ENCODE peak calls at places on chromosomes 3 and 15, in six cellular contexts. One of them, this sample, is unnamed.

GRCh38 chr3:195207056-195207455 is 63.9 kb downstream of the XXYLT1 start:
- DNase-seq in Peyer's patch: no peak
- DNase-seq in heart left ventricle: no peak
- DNase-seq in ovary: no peak
- DNase-seq in right lobe of liver: no peak
- DNase-seq in transverse colon: no peak
- DNase-seq in this sample: no peak

GRCh38 chr3:188152660-188153497 is 1.1 kb upstream of the LPP start:
- DNase-seq in heart left ventricle: no peak
- DNase-seq in Peyer's patch: peak
- DNase-seq in transverse colon: peak
- DNase-seq in right lobe of liver: no peak
- DNase-seq in ovary: peak
- DNase-seq in this sample: peak

GRCh38 chr15:71364117-71364584 is 248.9 kb downstream of the THSD4 start:
- DNase-seq in Peyer's patch: no peak
- DNase-seq in transverse colon: peak
- DNase-seq in ovary: no peak
- DNase-seq in right lobe of liver: no peak
- DNase-seq in heart left ventricle: no peak
- DNase-seq in this sample: no peak

GRCh38 chr3:65938676-65939075 is 100.0 kb downstream of the MAGI1 start:
- DNase-seq in right lobe of liver: no peak
- DNase-seq in transverse colon: no peak
- DNase-seq in Peyer's patch: no peak
- DNase-seq in heart left ventricle: no peak
- DNase-seq in ovary: no peak
- DNase-seq in this sample: no peak

GRCh38 chr3:129039271-129040038 is 21.1 kb upstream of the GP9 start:
- DNase-seq in right lobe of liver: no peak
- DNase-seq in Peyer's patch: no peak
- DNase-seq in transverse colon: peak
- DNase-seq in heart left ventricle: no peak
- DNase-seq in ovary: no peak
- DNase-seq in this sample: peak

GRCh38 chr3:30852833-30853232 is 41.6 kb downstream of the GADL1 start:
- DNase-seq in transverse colon: no peak
- DNase-seq in heart left ventricle: no peak
- DNase-seq in Peyer's patch: no peak
- DNase-seq in ovary: no peak
- DNase-seq in right lobe of liver: no peak
- DNase-seq in this sample: no peak

GRCh38 chr3:146382386-146382785 is 87.0 kb downstream of the PLSCR2 start:
- DNase-seq in Peyer's patch: no peak
- DNase-seq in ovary: no peak
- DNase-seq in transverse colon: peak
- DNase-seq in heart left ventricle: no peak
- DNase-seq in right lobe of liver: no peak
- DNase-seq in this sample: no peak

GRCh38 chr3:162704991-162705390 is 1208.4 kb downstream of the OTOL1 start:
- DNase-seq in ovary: no peak
- DNase-seq in transverse colon: no peak
- DNase-seq in heart left ventricle: no peak
- DNase-seq in Peyer's patch: no peak
- DNase-seq in right lobe of liver: no peak
- DNase-seq in this sample: no peak

GRCh38 chr3:58994746-58995330 is 55.0 kb downstream of the CFAP20DC start:
- DNase-seq in ovary: no peak
- DNase-seq in Peyer's patch: no peak
- DNase-seq in transverse colon: peak
- DNase-seq in heart left ventricle: no peak
- DNase-seq in right lobe of liver: no peak
- DNase-seq in this sample: peak

GRCh38 chr3:85726241-85726640 is 767.5 kb downstream of the CADM2 start:
- DNase-seq in Peyer's patch: no peak
- DNase-seq in transverse colon: no peak
- DNase-seq in ovary: no peak
- DNase-seq in heart left ventricle: no peak
- DNase-seq in right lobe of liver: no peak
- DNase-seq in this sample: no peak

GRCh38 chr3:85360742-85361387 is 402.1 kb downstream of the CADM2 start:
- DNase-seq in ovary: no peak
- DNase-seq in Peyer's patch: no peak
- DNase-seq in transverse colon: peak
- DNase-seq in heart left ventricle: peak
- DNase-seq in right lobe of liver: no peak
- DNase-seq in this sample: peak

GRCh38 chr15:99476413-99477222 is 89.2 kb upstream of the MEF2A start:
- DNase-seq in Peyer's patch: peak
- DNase-seq in transverse colon: peak
- DNase-seq in ovary: no peak
- DNase-seq in heart left ventricle: peak
- DNase-seq in right lobe of liver: no peak
- DNase-seq in this sample: peak

GRCh38 chr3:171001250-171001893 is 25.1 kb downstream of the SLC2A2 start:
- DNase-seq in ovary: no peak
- DNase-seq in Peyer's patch: no peak
- DNase-seq in transverse colon: no peak
- DNase-seq in heart left ventricle: no peak
- DNase-seq in right lobe of liver: no peak
- DNase-seq in this sample: no peak

GRCh38 chr15:85706779-85707518 is 87.8 kb downstream of the KLHL25 start:
- DNase-seq in transverse colon: peak
- DNase-seq in Peyer's patch: peak
- DNase-seq in right lobe of liver: no peak
- DNase-seq in heart left ventricle: peak
- DNase-seq in ovary: peak
- DNase-seq in this sample: no peak
- H3K4me3 ChIP-seq in transverse colon: no peak
- H3K4me3 ChIP-seq in Peyer's patch: peak
- H3K4me3 ChIP-seq in right lobe of liver: peak
- H3K4me3 ChIP-seq in heart left ventricle: no peak
- H3K4me3 ChIP-seq in ovary: no peak
- H3K4me3 ChIP-seq in this sample: no peak

DNA sequence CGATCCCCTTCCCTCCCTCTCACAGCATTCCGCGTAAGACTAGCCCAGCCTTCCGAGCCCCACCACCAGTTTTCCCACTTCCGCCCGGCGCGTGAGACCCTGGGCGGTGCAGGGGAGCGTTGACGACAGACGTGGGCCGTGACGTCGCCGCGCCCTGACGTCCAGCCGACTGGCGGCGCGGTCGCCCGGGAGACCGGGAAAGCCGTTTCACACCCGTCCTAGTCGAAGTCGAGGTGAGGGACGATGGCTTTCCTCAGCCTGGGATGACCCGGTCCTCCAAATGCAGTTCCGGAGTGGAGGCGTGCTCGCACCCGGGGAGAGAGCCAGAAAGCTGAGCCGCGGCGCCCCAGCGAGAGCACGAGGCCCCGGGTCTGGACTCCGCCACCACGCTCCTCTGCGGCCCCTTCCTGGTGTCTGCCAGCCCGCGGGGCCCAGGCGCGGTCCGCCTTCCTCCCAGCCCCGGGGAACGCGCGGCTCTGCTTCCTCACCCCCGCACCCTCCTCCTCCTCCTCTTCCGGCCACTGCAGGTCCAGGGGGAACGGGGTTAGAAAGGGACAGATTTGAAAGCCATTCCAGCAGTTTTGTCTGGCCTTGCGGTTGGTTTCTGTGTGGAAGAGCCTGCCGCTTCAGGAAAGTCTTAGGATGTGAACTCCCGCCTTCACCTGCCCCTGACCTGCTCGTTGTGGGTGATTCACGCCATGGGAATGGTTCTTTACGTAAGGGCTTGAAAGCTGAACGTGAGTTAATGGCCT is at the start of gene LEKR1:
- DNase-seq in right lobe of liver: peak
- DNase-seq in ovary: peak
- DNase-seq in heart left ventricle: peak
- DNase-seq in Peyer's patch: peak
- DNase-seq in transverse colon: peak
- DNase-seq in this sample: peak
- TF ChIP-seq POLR2A in right lobe of liver: peak
- TF ChIP-seq POLR2A in ovary: peak
- TF ChIP-seq POLR2A in heart left ventricle: peak
- TF ChIP-seq POLR2A in Peyer's patch: peak
- TF ChIP-seq POLR2A in transverse colon: peak
- TF ChIP-seq POLR2A in this sample: peak

GRCh38 chr3:10648181-10648580 is 142.8 kb upstream of the ATP2B2 start:
- DNase-seq in ovary: no peak
- DNase-seq in Peyer's patch: no peak
- DNase-seq in right lobe of liver: no peak
- DNase-seq in transverse colon: no peak
- DNase-seq in heart left ventricle: no peak
- DNase-seq in this sample: no peak

GRCh38 chr3:10651506-10651905 is 146.1 kb upstream of the ATP2B2 start:
- DNase-seq in right lobe of liver: no peak
- DNase-seq in transverse colon: no peak
- DNase-seq in ovary: no peak
- DNase-seq in heart left ventricle: no peak
- DNase-seq in Peyer's patch: no peak
- DNase-seq in this sample: no peak

GRCh38 chr3:10655131-10655530 is 149.7 kb upstream of the ATP2B2 start:
- DNase-seq in heart left ventricle: no peak
- DNase-seq in Peyer's patch: no peak
- DNase-seq in ovary: no peak
- DNase-seq in transverse colon: no peak
- DNase-seq in right lobe of liver: no peak
- DNase-seq in this sample: no peak

GRCh38 chr3:10653241-10653640 is 147.9 kb upstream of the ATP2B2 start:
- DNase-seq in heart left ventricle: no peak
- DNase-seq in ovary: no peak
- DNase-seq in transverse colon: no peak
- DNase-seq in right lobe of liver: no peak
- DNase-seq in Peyer's patch: no peak
- DNase-seq in this sample: no peak

DNA sequence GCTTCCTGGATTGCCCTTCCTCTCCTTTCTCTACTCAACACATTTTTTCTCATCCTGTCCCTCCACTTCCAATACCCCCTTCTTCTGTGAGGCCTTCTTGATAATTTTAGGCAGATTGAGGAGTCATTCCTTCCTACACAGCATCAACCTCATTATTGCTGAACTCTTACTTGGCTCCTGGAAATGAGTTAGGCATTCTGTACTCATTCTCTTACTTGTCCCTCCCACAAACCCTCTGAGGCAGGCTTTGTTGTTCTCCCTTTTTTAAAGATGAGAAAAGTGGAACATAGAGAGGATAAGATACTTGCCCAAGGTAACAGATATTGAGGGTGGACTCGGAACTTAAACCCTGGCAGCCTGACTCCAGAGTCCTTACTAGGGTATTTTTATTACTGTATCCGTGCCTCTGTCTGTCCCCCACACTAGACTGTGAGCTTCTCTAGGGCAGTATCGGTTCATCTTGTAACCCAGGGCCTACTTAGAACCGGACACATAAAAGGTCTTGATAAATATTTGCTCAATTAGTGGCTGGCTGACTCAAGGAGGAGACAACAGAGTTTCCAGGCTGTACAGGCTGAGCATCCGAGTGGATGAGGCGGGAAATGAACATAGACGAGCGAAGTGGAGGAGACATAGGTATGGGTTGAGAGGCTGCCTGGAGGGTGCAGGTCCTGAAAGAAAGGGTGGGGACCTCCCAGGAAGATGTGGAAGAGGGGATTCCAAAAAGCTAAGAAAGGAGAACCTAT is 148.7 kb upstream of the ATP2B2 start:
- DNase-seq in ovary: no peak
- DNase-seq in heart left ventricle: no peak
- DNase-seq in right lobe of liver: no peak
- DNase-seq in transverse colon: no peak
- DNase-seq in Peyer's patch: no peak
- DNase-seq in this sample: no peak
- H3K4me3 ChIP-seq in ovary: no peak
- H3K4me3 ChIP-seq in heart left ventricle: no peak
- H3K4me3 ChIP-seq in right lobe of liver: no peak
- H3K4me3 ChIP-seq in transverse colon: no peak
- H3K4me3 ChIP-seq in Peyer's patch: no peak
- H3K4me3 ChIP-seq in this sample: no peak

DNA sequence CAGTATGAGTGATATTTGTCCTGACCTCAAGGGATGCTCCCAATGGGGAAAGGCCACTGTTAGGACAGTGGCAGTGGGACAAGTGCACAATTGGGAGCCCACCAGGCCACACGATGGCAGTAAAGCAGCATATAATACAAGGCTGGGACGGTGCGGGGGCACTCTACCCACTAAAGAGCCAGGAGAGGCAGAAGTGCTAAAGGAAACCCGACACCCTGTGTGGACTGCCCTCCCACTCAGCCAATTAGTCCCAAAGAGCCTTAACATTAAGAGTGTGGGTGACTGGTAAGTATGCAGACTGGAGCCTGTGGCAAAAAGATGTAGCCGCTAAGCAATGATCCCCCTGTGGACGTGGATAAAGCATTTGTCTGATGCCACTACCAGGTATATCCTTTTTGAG is 8.2 kb upstream of the ZNF589 start:
- DNase-seq in Peyer's patch: peak
- DNase-seq in transverse colon: peak
- DNase-seq in heart left ventricle: peak
- DNase-seq in right lobe of liver: no peak
- DNase-seq in ovary: peak
- DNase-seq in this sample: peak
- TF ChIP-seq POLR2A in Peyer's patch: no peak
- TF ChIP-seq POLR2A in transverse colon: no peak
- TF ChIP-seq POLR2A in heart left ventricle: no peak
- TF ChIP-seq POLR2A in right lobe of liver: no peak
- TF ChIP-seq POLR2A in ovary: no peak
- TF ChIP-seq POLR2A in this sample: no peak

This sample was measured in adrenal gland.